ENCODE peak calls at places on chromosomes 4 and X, in seven cellular contexts. G is GM23338, T is hepatocyte, N is K562, D is neural progenitor cell, C is MM.1S, W is PC-3. A is an unnamed sample. For H4K20me1, the result is how much of the 10 kb centered on the place peaks cover.

GRCh38 chr4:3875466-3875865 is 109.3 kb downstream of the ADRA2C start:
- DNase-seq in G (no peak), T (no peak), N (no peak), D (no peak), C (no peak), W (no peak), A (no peak)

GRCh38 chr4:115596265-115597001 is 483.0 kb upstream of the NDST4 start:
- DNase-seq in G (peak), T (no peak), N (no peak), D (no peak), C (no peak), W (no peak), A (no peak)

GRCh38 chrX:23919706-23920320 is 12.0 kb downstream of the CXorf58 start:
- DNase-seq in G (peak), T (no peak), N (no peak), D (peak), C (no peak), W (no peak), A (no peak)

GRCh38 chrX:96715412-96715940 is 30.8 kb downstream of the DIAPH2 start:
- DNase-seq in G (no peak), T (no peak), N (no peak), D (no peak), C (no peak), W (peak), A (peak)

GRCh38 chrX:255923-256331 is 25.3 kb upstream of the PLCXD1 start:
- DNase-seq in G (no peak), T (no peak), N (no peak), D (no peak), C (no peak), W (no peak), A (no peak)

GRCh38 chrX:78665286-78665685 is 6.2 kb upstream of the RTL3 start:
- DNase-seq in G (no peak), T (no peak), N (no peak), D (no peak), C (no peak), W (no peak), A (peak)

GRCh38 chrX:94065091-94065490 is 391.1 kb downstream of the FAM133A start:
- DNase-seq in G (no peak), T (no peak), N (no peak), D (no peak), C (no peak), W (no peak), A (no peak)

GRCh38 chr4:18535948-18536347 is 514.4 kb upstream of the LCORL start:
- DNase-seq in G (no peak), T (no peak), N (no peak), D (no peak), C (no peak), W (no peak), A (no peak)

GRCh38 chr4:56728512-56728911 is 47.4 kb upstream of the HOPX start:
- DNase-seq in G (no peak), T (peak), N (no peak), D (no peak), C (no peak), W (peak), A (peak)

GRCh38 chr4:180557348-180557747 is 1685.9 kb upstream of the TENM3 start:
- DNase-seq in G (peak), T (no peak), N (no peak), D (no peak), C (peak), W (peak), A (no peak)

GRCh38 chr4:181611033-181611711 is 632.0 kb upstream of the TENM3 start:
- DNase-seq in G (no peak), T (no peak), N (no peak), D (no peak), C (no peak), W (no peak), A (peak)

GRCh38 chr4:73417973-73418372 is 13.9 kb downstream of the ALB start:
- DNase-seq in G (peak), T (no peak), N (no peak), D (peak), C (no peak), W (peak), A (no peak)

GRCh38 chrX:13051529-13052172 is 7.2 kb upstream of the FAM9C start:
- DNase-seq in G (no peak), T (no peak), N (no peak), D (no peak), C (no peak), W (no peak), A (peak)

GRCh38 chrX:71098302-71098701 is 2.7 kb downstream of the FOXO4 start:
- DNase-seq in G (peak), T (peak), N (peak), D (no peak), C (peak), W (peak), A (no peak)

DNA sequence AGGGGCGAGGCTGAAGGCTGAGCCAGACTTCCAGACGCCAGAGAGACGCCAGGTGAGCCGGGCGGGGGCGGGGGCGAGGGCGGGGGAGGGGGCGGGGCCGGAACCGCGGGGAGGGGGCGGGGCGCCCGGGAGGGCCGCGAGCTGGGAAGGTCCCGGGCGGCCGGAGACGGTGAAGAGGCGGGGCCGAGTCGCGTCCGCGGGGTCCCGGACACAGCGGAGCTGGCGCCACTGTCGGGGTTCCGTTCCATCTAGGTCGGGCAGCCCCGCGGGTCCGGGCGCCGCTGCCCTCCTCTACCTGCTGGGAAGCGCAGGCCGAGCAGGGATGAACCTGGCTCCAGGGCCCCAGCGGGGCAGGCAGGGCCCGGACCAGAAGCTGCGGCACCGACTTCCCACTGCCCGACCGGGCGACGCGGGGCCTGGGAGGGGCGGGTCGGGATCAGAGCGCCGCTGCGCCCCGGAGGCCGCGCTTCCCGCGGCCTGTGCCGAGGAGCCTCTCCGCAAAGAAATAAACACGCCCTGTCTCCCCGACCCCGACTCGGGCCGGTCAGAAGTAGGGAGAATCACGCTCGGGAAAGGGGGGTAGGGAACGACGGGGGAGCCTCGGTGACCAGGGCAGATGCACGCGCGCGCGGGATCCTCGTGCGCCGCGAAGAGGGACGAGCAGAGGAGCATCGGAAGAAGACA is 10.6 kb downstream of the HMX1 start:
- DNase-seq in G (peak), T (no peak), N (peak), D (peak), C (no peak), W (no peak), A (no peak)
- TF ChIP-seq EZH2 in G (peak), T (peak), N (no peak), D (peak), C (no peak), W (no peak), A (no peak)

GRCh38 chrX:2693123-2693438 is 2.0 kb downstream of the CD99 start:
- DNase-seq in G (no peak), T (no peak), N (no peak), D (no peak), C (no peak), W (no peak), A (no peak)
- H3K4me3 ChIP-seq in G (no peak), T (peak), N (no peak), D (peak), C (no peak), W (peak), A (peak)

GRCh38 chr4:169179609-169180526 is 90.9 kb downstream of the SH3RF1 start:
- DNase-seq in G (no peak), T (peak), N (no peak), D (no peak), C (no peak), W (no peak), A (peak)
- H4K20me1 ChIP-seq in G (under half), T (under half), N (under half), D (under half), C (under half), W (under half), A (half or more)

GRCh38 chr4:110611968-110612447 is 10.9 kb downstream of the PITX2 start:
- DNase-seq in G (peak), T (no peak), N (no peak), D (no peak), C (no peak), W (no peak), A (no peak)
- TF ChIP-seq EZH2 in G (peak), T (no peak), N (no peak), D (no peak), C (no peak), W (no peak), A (peak)